ENCODE peak calls at places on chromosomes 4 and X, in eight cellular contexts. F, A, X, G, P, Z, V and W are unnamed samples.

GRCh38 chr4:18039113-18039512 is 17.6 kb upstream of the LCORL start:
- DNase-seq in G (no peak), P (no peak), F (no peak), A (no peak), Z (no peak), V (no peak), X (no peak), W (no peak)

GRCh38 chrX:44012484-44013096 is 39.4 kb upstream of the NDP start:
- DNase-seq in A (no peak), G (no peak), F (no peak), Z (no peak), V (peak), P (peak), X (no peak), W (peak)

GRCh38 chr4:25949166-25949748 is 35.2 kb downstream of the SMIM20 start:
- DNase-seq in F (no peak), P (no peak), Z (no peak), V (no peak), A (no peak), G (no peak), X (no peak), W (no peak)

GRCh38 chrX:47297874-47298273 is 65.1 kb downstream of the USP11 start:
- DNase-seq in P (no peak), G (no peak), F (no peak), V (no peak), X (no peak), A (no peak), Z (peak), W (no peak)

GRCh38 chr4:80183196-80184052 is 13.9 kb upstream of the PRDM8 start:
- DNase-seq in F (peak), V (peak), P (no peak), G (no peak), A (peak), X (no peak), Z (no peak), W (peak)

GRCh38 chr4:176583278-176583677 is 209.4 kb downstream of the VEGFC start:
- DNase-seq in V (no peak), Z (no peak), P (no peak), F (no peak), X (no peak), G (no peak), A (no peak), W (no peak)

GRCh38 chrX:10156199-10157031 is at the start of gene CLCN4:
- DNase-seq in A (no peak), F (no peak), P (no peak), Z (peak), V (no peak), X (no peak), G (peak), W (peak)

GRCh38 chr4:92618968-92619367 is 315.2 kb downstream of the GRID2 start:
- DNase-seq in X (no peak), A (no peak), Z (no peak), P (no peak), G (no peak), F (no peak), V (no peak), W (no peak)

GRCh38 chr4:151215295-151215694 is 61.7 kb upstream of the PRSS48 start:
- DNase-seq in Z (no peak), V (no peak), A (no peak), X (no peak), P (no peak), G (no peak), F (no peak), W (no peak)